ENCODE peak calls at places on chromosome 5, in six cellular contexts. R is SJSA1, W is Panc1, T is cardiac muscle cell, H is adrenal gland, C is A549. K is an unnamed sample. For H3K9me3 and H3K4me1, the result is how much of the 10 kb centered on the place peaks cover.

GRCh38 chr5:38536968-38537367 is 19.5 kb downstream of the LIFR start:
- DNase-seq in R (no peak), H (no peak), C (no peak), T (no peak), W (no peak), K (no peak)

GRCh38 chr5:10431408-10431807 is 10.3 kb upstream of the ROPN1L start:
- DNase-seq in C (no peak), R (no peak), T (no peak), W (no peak), H (no peak), K (no peak)

GRCh38 chr5:2899311-2899710 is 147.8 kb upstream of the IRX2 start:
- DNase-seq in T (no peak), H (peak), R (no peak), W (no peak), C (no peak), K (no peak)

GRCh38 chr5:159906463-159906862 is 9.8 kb upstream of the ADRA1B start:
- DNase-seq in R (no peak), W (no peak), T (no peak), H (no peak), C (no peak), K (peak)

GRCh38 chr5:84228266-84228665 is 156.4 kb downstream of the EDIL3 start:
- DNase-seq in R (no peak), T (no peak), C (no peak), W (no peak), H (no peak), K (no peak)

GRCh38 chr5:154273028-154273617 is 82.6 kb downstream of the GALNT10 start:
- DNase-seq in R (no peak), T (peak), W (no peak), H (peak), C (peak), K (peak)

GRCh38 chr5:150284311-150284710 is 5.3 kb downstream of the CAMK2A start:
- DNase-seq in H (no peak), R (no peak), W (no peak), C (no peak), T (no peak), K (no peak)

GRCh38 chr5:146877783-146878470 is 630 bp downstream of the PPP2R2B start:
- DNase-seq in T (peak), C (no peak), H (no peak), W (no peak), R (peak), K (peak)

GRCh38 chr5:35135239-35135700 is 87.5 kb upstream of the AGXT2 start:
- DNase-seq in H (no peak), C (no peak), W (no peak), R (no peak), T (no peak), K (no peak)

GRCh38 chr5:20486826-20487225 is 498.8 kb upstream of the CDH18 start:
- DNase-seq in W (no peak), R (no peak), T (no peak), H (no peak), C (no peak), K (no peak)

GRCh38 chr5:132486318-132487094 is 4.1 kb downstream of the IRF1 start:
- DNase-seq in T (no peak), R (no peak), H (peak), W (no peak), C (no peak), K (no peak)

GRCh38 chr5:134939500-134939899 is 28.2 kb upstream of the CATSPER3 start:
- DNase-seq in C (no peak), W (no peak), T (no peak), R (no peak), H (no peak), K (no peak)

GRCh38 chr5:177310757-177311173 is 933 bp downstream of the MXD3 start:
- DNase-seq in H (no peak), R (peak), W (no peak), T (peak), C (no peak), K (no peak)

GRCh38 chr5:169803077-169803981 is 166.3 kb downstream of the DOCK2 start:
- DNase-seq in C (peak), W (no peak), H (peak), T (peak), R (no peak), K (no peak)

GRCh38 chr5:109413463-109413862 is 3.7 kb upstream of the PJA2 start:
- DNase-seq in H (no peak), W (no peak), T (peak), R (no peak), C (no peak), K (peak)

GRCh38 chr5:81572201-81572600 is 178.3 kb upstream of the ACOT12 start:
- DNase-seq in W (no peak), C (no peak), R (no peak), H (no peak), T (no peak), K (no peak)

GRCh38 chr5:91122663-91123062 is 260.5 kb downstream of the ARRDC3 start:
- DNase-seq in W (no peak), H (no peak), T (no peak), R (no peak), C (no peak), K (no peak)

GRCh38 chr5:151251001-151251551 is 1.9 kb upstream of the GM2A start:
- DNase-seq in T (no peak), H (no peak), W (no peak), C (no peak), R (no peak), K (no peak)

GRCh38 chr5:30561771-30562170 is 631.7 kb upstream of the CDH6 start:
- DNase-seq in R (no peak), C (no peak), W (no peak), H (no peak), T (no peak), K (no peak)

GRCh38 chr5:82694886-82695285 is 382.3 kb downstream of the TMEM167A start:
- DNase-seq in T (no peak), H (no peak), R (no peak), W (no peak), C (no peak), K (peak)

GRCh38 chr5:1794896-1795290 is 4.7 kb downstream of the MRPL36 start:
- DNase-seq in H (no peak), R (no peak), T (no peak), C (no peak), W (no peak), K (no peak)

GRCh38 chr5:10655041-10655685 is 91.3 kb downstream of the ANKRD33B start:
- DNase-seq in H (no peak), R (no peak), C (no peak), T (no peak), W (no peak), K (no peak)

GRCh38 chr5:10619649-10620048 is 55.8 kb downstream of the ANKRD33B start:
- DNase-seq in W (no peak), R (no peak), T (no peak), C (no peak), H (no peak), K (no peak)

GRCh38 chr5:170195876-170196275 is 36.9 kb upstream of the C5orf58 start:
- DNase-seq in W (no peak), C (no peak), T (no peak), R (no peak), H (no peak), K (no peak)

GRCh38 chr5:168898261-168898911 is 319.2 kb upstream of the PANK3 start:
- DNase-seq in C (no peak), W (no peak), H (no peak), R (no peak), T (no peak), K (no peak)

GRCh38 chr5:34556514-34556782 is 99.7 kb upstream of the RAI14 start:
- DNase-seq in T (no peak), H (no peak), W (no peak), C (no peak), R (no peak), K (no peak)

GRCh38 chr5:111859533-111860270 is 102.7 kb upstream of the NREP start:
- DNase-seq in R (no peak), W (no peak), C (no peak), T (peak), H (no peak), K (no peak)

GRCh38 chr5:180358179-180358578 is 5.0 kb upstream of the GFPT2 start:
- DNase-seq in H (no peak), W (no peak), C (no peak), R (no peak), T (no peak), K (no peak)
- H3K9me3 ChIP-seq in H (under half), W (under half), C (under half), R (under half), T (under half), K (under half)

GRCh38 chr5:42887094-42887493 is 75.4 kb upstream of the SELENOP start:
- DNase-seq in H (no peak), C (peak), R (no peak), T (no peak), W (no peak), K (no peak)
- H3K27ac ChIP-seq in H (peak), C (no peak), R (no peak), T (no peak), W (no peak), K (no peak)

GRCh38 chr5:36720688-36721087 is 114.3 kb downstream of the SLC1A3 start:
- DNase-seq in R (no peak), T (peak), H (no peak), C (no peak), W (no peak), K (no peak)

GRCh38 chr5:36723921-36724320 is 117.5 kb downstream of the SLC1A3 start:
- DNase-seq in T (no peak), R (no peak), W (no peak), H (no peak), C (no peak), K (no peak)

GRCh38 chr5:36721664-36722063 is 115.3 kb downstream of the SLC1A3 start:
- DNase-seq in R (no peak), H (no peak), C (no peak), W (no peak), T (no peak), K (no peak)

GRCh38 chr5:36724429-36725332 is 118.3 kb downstream of the SLC1A3 start:
- DNase-seq in T (no peak), R (no peak), W (no peak), H (peak), C (peak), K (no peak)

GRCh38 chr5:36722913-36723312 is 116.5 kb downstream of the SLC1A3 start:
- DNase-seq in T (no peak), H (no peak), W (no peak), R (no peak), C (no peak), K (no peak)
- H3K4me1 ChIP-seq in T (under half), H (under half), W (under half), R (under half), C (under half), K (under half)

GRCh38 chr5:66089384-66089783 is 54.7 kb upstream of the SREK1 start:
- DNase-seq in W (no peak), H (no peak), T (no peak), C (no peak), R (no peak), K (no peak)
- H3K9me3 ChIP-seq in W (under half), H (under half), T (under half), C (under half), R (under half), K (under half)

GRCh38 chr5:8844206-8844605 is 701.7 kb downstream of the SEMA5A start:
- DNase-seq in C (no peak), W (no peak), T (no peak), R (no peak), H (no peak), K (no peak)
- H3K27ac ChIP-seq in C (no peak), W (no peak), T (no peak), R (no peak), H (peak), K (no peak)

GRCh38 chr5:96967400-96967799 is 31.5 kb downstream of the LNPEP start:
- DNase-seq in W (no peak), T (no peak), R (no peak), H (no peak), C (no peak), K (no peak)
- H3K4me1 ChIP-seq in W (under half), T (under half), R (under half), H (under half), C (under half), K (under half)

GRCh38 chr5:8470489-8470888 is 601.5 kb downstream of the MTRR start:
- DNase-seq in H (no peak), W (no peak), T (no peak), R (no peak), C (no peak), K (no peak)

GRCh38 chr5:8473827-8474568 is 605.0 kb downstream of the MTRR start:
- DNase-seq in W (no peak), H (no peak), R (no peak), T (no peak), C (no peak), K (no peak)

GRCh38 chr5:8478308-8478707 is 609.4 kb downstream of the MTRR start:
- DNase-seq in H (no peak), R (no peak), W (no peak), C (no peak), T (no peak), K (no peak)

GRCh38 chr5:8474569-8474930 is 605.6 kb downstream of the MTRR start:
- DNase-seq in R (no peak), W (no peak), C (no peak), H (no peak), T (no peak), K (no peak)

DNA sequence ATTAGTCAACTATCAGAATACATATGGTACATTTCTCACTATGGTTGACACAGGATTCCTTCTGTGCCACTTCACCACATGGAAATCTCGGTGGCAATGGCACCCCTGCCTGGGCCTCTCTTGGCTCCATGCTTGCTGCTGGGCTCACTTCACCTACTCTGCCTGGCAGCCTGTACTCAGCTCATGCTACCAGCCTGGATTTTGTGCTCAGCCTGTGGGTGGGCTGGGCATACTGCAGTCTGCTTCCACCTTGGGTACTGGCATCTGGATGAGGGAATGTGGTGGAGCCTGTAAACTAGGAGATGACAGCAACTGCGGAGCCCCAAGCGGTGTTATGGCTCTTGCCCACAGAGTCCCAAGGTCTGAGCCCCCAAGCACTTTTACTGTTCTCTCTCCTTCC is 604.1 kb downstream of the MTRR start:
- DNase-seq in W (no peak), R (no peak), H (no peak), T (no peak), C (no peak), K (no peak)
- H3K9me3 ChIP-seq in W (under half), R (under half), H (under half), T (under half), C (under half), K (under half)

GRCh38 chr5:175247146-175247545 is 196.8 kb downstream of the DRD1 start:
- DNase-seq in R (no peak), C (no peak), W (no peak), H (no peak), T (no peak), K (no peak)
- H3K27ac ChIP-seq in R (peak), C (peak), W (no peak), H (no peak), T (no peak), K (no peak)

K was measured in thyroid gland.